ENCODE peak calls at places on chromosomes 3 and 15, in eight cellular contexts. A is activated CD4-positive, alpha-beta T cell treated with anti-CD3 and anti-CD28 coated beads for 1 hour; E is NCI-H524 treated with DMSO at 0.1 percent for 48 hours; B is HFFc6; N is astrocyte of the spinal cord; S is activated T-helper 1 cell treated with anti-CD3 and anti-CD28 coated beads, Interleukin-2, amount 50 U/mL, for 16 hours; Q is T-cell; F is AG08396. G is an unnamed sample.

GRCh38 chr3:190070623-190071347 is 49.9 kb downstream of the P3H2 start:
- DNase-seq in E (no peak), F (no peak), A (no peak), Q (no peak), S (no peak), B (no peak), N (peak; percentile 73), G (no peak)

GRCh38 chr3:37221407-37221806 is 47.0 kb upstream of the LRRFIP2 start:
- DNase-seq in F (peak; percentile 68), S (no peak), Q (no peak), B (peak; percentile 76), E (no peak), A (no peak), N (peak; percentile 82), G (no peak)

GRCh38 chr3:20905210-20905805 is 719.3 kb upstream of the SGO1 start:
- DNase-seq in A (no peak), B (no peak), N (no peak), S (no peak), E (no peak), Q (no peak), F (no peak), G (no peak)

GRCh38 chr3:45606003-45606402 is 11.5 kb downstream of the LIMD1 start:
- DNase-seq in B (no peak), A (no peak), S (no peak), E (no peak), Q (no peak), N (no peak), F (no peak), G (no peak)

GRCh38 chr3:172454180-172454579 is 5.9 kb upstream of the GHSR start:
- DNase-seq in Q (no peak), E (no peak), N (no peak), A (no peak), S (no peak), B (no peak), F (no peak), G (no peak)

GRCh38 chr3:58562498-58562897 is 14.7 kb downstream of the FAM107A start:
- DNase-seq in N (no peak), S (no peak), F (no peak), E (no peak), A (no peak), Q (no peak), B (no peak), G (no peak)

GRCh38 chr3:108410531-108410984 is 99.8 kb downstream of the MYH15 start:
- DNase-seq in A (no peak), Q (no peak), B (no peak), F (no peak), N (no peak), E (no peak), S (no peak), G (no peak)

GRCh38 chr3:194773216-194773615 is 87.5 kb downstream of the FAM43A start:
- DNase-seq in A (no peak), B (peak; percentile 13), Q (no peak), E (no peak), N (no peak), F (no peak), S (no peak), G (no peak)

GRCh38 chr3:57791245-57791644 is 35.1 kb downstream of the SLMAP start:
- DNase-seq in E (no peak), S (no peak), B (no peak), F (no peak), A (no peak), N (no peak), Q (no peak), G (no peak)

GRCh38 chr3:159897331-159898075 is 91.1 kb upstream of the IL12A start:
- DNase-seq in A (no peak), E (no peak), S (no peak), Q (no peak), N (peak; percentile 62), F (no peak), B (peak; percentile 49), G (no peak)

GRCh38 chr3:193744822-193745684 is 152.0 kb downstream of the OPA1 start:
- DNase-seq in S (no peak), F (no peak), B (no peak), A (no peak), N (no peak), Q (no peak), E (no peak), G (no peak)

GRCh38 chr3:193593666-193594025 is 638 bp downstream of the OPA1 start:
- DNase-seq in S (no peak), A (no peak), E (no peak), F (peak; percentile 33), Q (peak; percentile 24), N (peak; percentile 13), B (peak; percentile 11), G (no peak)

GRCh38 chr3:118742760-118743159 is 291.9 kb downstream of the IGSF11 start:
- DNase-seq in A (no peak), S (no peak), N (no peak), F (no peak), E (no peak), B (no peak), Q (no peak), G (no peak)

GRCh38 chr15:31236184-31237041 is 90.2 kb upstream of the KLF13 start:
- DNase-seq in N (peak; percentile 96), B (peak; percentile 77), Q (no peak), A (no peak), S (no peak), E (peak; percentile 36), F (peak; percentile 93), G (no peak)

GRCh38 chr15:57881361-57881760 is 174.8 kb downstream of the POLR2M start:
- DNase-seq in A (no peak), S (no peak), N (peak; percentile 53), E (no peak), F (no peak), B (peak; percentile 80), Q (no peak), G (no peak)

GRCh38 chr15:71743861-71744382 is 66.4 kb upstream of the NR2E3 start:
- DNase-seq in A (peak; percentile 21), E (peak; percentile 21), B (peak; percentile 46), S (peak; percentile 22), Q (peak; percentile 54), F (peak; percentile 56), N (peak; percentile 56), G (peak; percentile 23)

GRCh38 chr3:100107227-100107626 is 7.1 kb downstream of the FILIP1L start:
- DNase-seq in B (peak; percentile 34), Q (no peak), A (no peak), S (no peak), F (no peak), N (peak; percentile 35), E (no peak), G (no peak)